ENCODE peak calls at places on chromosomes 4 and X, in seven cellular contexts. One of them, this sample, is unnamed.

GRCh38 chr4:119736559-119736958 is 108.0 kb upstream of the PDE5A start:
- DNase-seq in AG04450: no peak
- DNase-seq in mesenchymal stem cell: no peak
- DNase-seq in right lobe of liver: no peak
- DNase-seq in ovary: no peak
- DNase-seq in breast epithelium: no peak
- DNase-seq in cardiac muscle cell: no peak
- DNase-seq in this sample: no peak

GRCh38 chr4:24774452-24774851 is 20.9 kb upstream of the SOD3 start:
- DNase-seq in AG04450: no peak
- DNase-seq in mesenchymal stem cell: no peak
- DNase-seq in right lobe of liver: no peak
- DNase-seq in ovary: no peak
- DNase-seq in breast epithelium: no peak
- DNase-seq in cardiac muscle cell: no peak
- DNase-seq in this sample: peak; percentile 20

GRCh38 chr4:40908702-40909362 is 159.1 kb downstream of the NSUN7 start:
- DNase-seq in AG04450: peak; percentile 44
- DNase-seq in mesenchymal stem cell: peak; percentile 81
- DNase-seq in right lobe of liver: peak; percentile 62
- DNase-seq in ovary: peak; percentile 67
- DNase-seq in breast epithelium: no peak
- DNase-seq in cardiac muscle cell: peak; percentile 85
- DNase-seq in this sample: peak; percentile 22

GRCh38 chr4:74319506-74319905 is 11.2 kb downstream of the EPGN start:
- DNase-seq in AG04450: no peak
- DNase-seq in mesenchymal stem cell: no peak
- DNase-seq in right lobe of liver: no peak
- DNase-seq in ovary: no peak
- DNase-seq in breast epithelium: no peak
- DNase-seq in cardiac muscle cell: no peak
- DNase-seq in this sample: no peak

GRCh38 chr4:159979953-159980352 is 877.1 kb downstream of the RAPGEF2 start:
- DNase-seq in AG04450: no peak
- DNase-seq in mesenchymal stem cell: no peak
- DNase-seq in right lobe of liver: no peak
- DNase-seq in ovary: no peak
- DNase-seq in breast epithelium: no peak
- DNase-seq in cardiac muscle cell: no peak
- DNase-seq in this sample: no peak

GRCh38 chrX:105820247-105820646 is 2.1 kb upstream of the NRK start:
- DNase-seq in AG04450: no peak
- DNase-seq in mesenchymal stem cell: no peak
- DNase-seq in right lobe of liver: no peak
- DNase-seq in ovary: no peak
- DNase-seq in breast epithelium: no peak
- DNase-seq in cardiac muscle cell: no peak
- DNase-seq in this sample: no peak

GRCh38 chr4:1200425-1201035 is 28.1 kb upstream of the SPON2 start:
- DNase-seq in AG04450: peak; percentile 87
- DNase-seq in mesenchymal stem cell: peak; percentile 97
- DNase-seq in right lobe of liver: peak; percentile 48
- DNase-seq in ovary: peak; percentile 86
- DNase-seq in breast epithelium: no peak
- DNase-seq in cardiac muscle cell: peak; percentile 91
- DNase-seq in this sample: no peak

GRCh38 chr4:1399508-1400190 is 6.6 kb downstream of the NKX1-1 start:
- DNase-seq in AG04450: no peak
- DNase-seq in mesenchymal stem cell: no peak
- DNase-seq in right lobe of liver: no peak
- DNase-seq in ovary: no peak
- DNase-seq in breast epithelium: peak; percentile 31
- DNase-seq in cardiac muscle cell: no peak
- DNase-seq in this sample: no peak

GRCh38 chr4:140426610-140427103 is 791 bp downstream of the CLGN start:
- DNase-seq in AG04450: no peak
- DNase-seq in mesenchymal stem cell: no peak
- DNase-seq in right lobe of liver: no peak
- DNase-seq in ovary: no peak
- DNase-seq in breast epithelium: no peak
- DNase-seq in cardiac muscle cell: peak; percentile 3
- DNase-seq in this sample: no peak

GRCh38 chrX:136865270-136866168 is 15.0 kb downstream of the RBMX start:
- DNase-seq in AG04450: no peak
- DNase-seq in mesenchymal stem cell: no peak
- DNase-seq in right lobe of liver: no peak
- DNase-seq in ovary: no peak
- DNase-seq in breast epithelium: no peak
- DNase-seq in cardiac muscle cell: no peak
- DNase-seq in this sample: no peak

GRCh38 chr4:141524116-141524515 is 112.3 kb upstream of the IL15 start:
- DNase-seq in AG04450: no peak
- DNase-seq in mesenchymal stem cell: peak; percentile 28
- DNase-seq in right lobe of liver: no peak
- DNase-seq in ovary: no peak
- DNase-seq in breast epithelium: no peak
- DNase-seq in cardiac muscle cell: peak; percentile 8
- DNase-seq in this sample: no peak

GRCh38 chr4:53601251-53601764 is 10.0 kb upstream of the LNX1 start:
- DNase-seq in AG04450: no peak
- DNase-seq in mesenchymal stem cell: no peak
- DNase-seq in right lobe of liver: peak; percentile 52
- DNase-seq in ovary: peak; percentile 31
- DNase-seq in breast epithelium: peak; percentile 65
- DNase-seq in cardiac muscle cell: peak; percentile 29
- DNase-seq in this sample: no peak

GRCh38 chr4:27616166-27616565 is 755.5 kb downstream of the STIM2 start:
- DNase-seq in AG04450: no peak
- DNase-seq in mesenchymal stem cell: no peak
- DNase-seq in right lobe of liver: no peak
- DNase-seq in ovary: no peak
- DNase-seq in breast epithelium: no peak
- DNase-seq in cardiac muscle cell: no peak
- DNase-seq in this sample: no peak

GRCh38 chrX:99413317-99413716 is 996.8 kb downstream of the PCDH19 start:
- DNase-seq in AG04450: no peak
- DNase-seq in mesenchymal stem cell: no peak
- DNase-seq in right lobe of liver: no peak
- DNase-seq in ovary: no peak
- DNase-seq in breast epithelium: no peak
- DNase-seq in cardiac muscle cell: no peak
- DNase-seq in this sample: no peak

GRCh38 chrX:56281789-56282188 is 49.6 kb downstream of the KLF8 start:
- DNase-seq in AG04450: no peak
- DNase-seq in mesenchymal stem cell: peak; percentile 8
- DNase-seq in right lobe of liver: no peak
- DNase-seq in ovary: no peak
- DNase-seq in breast epithelium: no peak
- DNase-seq in cardiac muscle cell: peak; percentile 36
- DNase-seq in this sample: no peak

GRCh38 chrX:32480019-32480418 is 731.3 kb downstream of the DMD start:
- DNase-seq in AG04450: no peak
- DNase-seq in mesenchymal stem cell: peak; percentile 2
- DNase-seq in right lobe of liver: no peak
- DNase-seq in ovary: no peak
- DNase-seq in breast epithelium: no peak
- DNase-seq in cardiac muscle cell: no peak
- DNase-seq in this sample: no peak

GRCh38 chrX:15158736-15159406 is 111.0 kb downstream of the ASB9 start:
- DNase-seq in AG04450: no peak
- DNase-seq in mesenchymal stem cell: no peak
- DNase-seq in right lobe of liver: no peak
- DNase-seq in ovary: no peak
- DNase-seq in breast epithelium: no peak
- DNase-seq in cardiac muscle cell: no peak
- DNase-seq in this sample: peak; percentile 22

GRCh38 chrX:18789916-18790315 is 82.5 kb downstream of the PPEF1 start:
- DNase-seq in AG04450: no peak
- DNase-seq in mesenchymal stem cell: no peak
- DNase-seq in right lobe of liver: no peak
- DNase-seq in ovary: no peak
- DNase-seq in breast epithelium: no peak
- DNase-seq in cardiac muscle cell: no peak
- DNase-seq in this sample: no peak

GRCh38 chr4:6383019-6383404 is 89.4 kb downstream of the PPP2R2C start:
- DNase-seq in AG04450: no peak
- DNase-seq in mesenchymal stem cell: no peak
- DNase-seq in right lobe of liver: no peak
- DNase-seq in ovary: no peak
- DNase-seq in breast epithelium: peak; percentile 30
- DNase-seq in cardiac muscle cell: no peak
- DNase-seq in this sample: no peak

GRCh38 chrX:66200855-66201795 is 37.1 kb downstream of the HEPH start:
- DNase-seq in AG04450: no peak
- DNase-seq in mesenchymal stem cell: peak; percentile 7
- DNase-seq in right lobe of liver: no peak
- DNase-seq in ovary: no peak
- DNase-seq in breast epithelium: no peak
- DNase-seq in cardiac muscle cell: peak; percentile 33
- DNase-seq in this sample: no peak

GRCh38 chr4:80362578-80363181 is 27.1 kb downstream of the CFAP299 start:
- DNase-seq in AG04450: no peak
- DNase-seq in mesenchymal stem cell: peak; percentile 35
- DNase-seq in right lobe of liver: no peak
- DNase-seq in ovary: peak; percentile 27
- DNase-seq in breast epithelium: no peak
- DNase-seq in cardiac muscle cell: peak; percentile 59
- DNase-seq in this sample: no peak

GRCh38 chr4:155179216-155179615 is 29.2 kb upstream of the NPY2R start:
- DNase-seq in AG04450: no peak
- DNase-seq in mesenchymal stem cell: no peak
- DNase-seq in right lobe of liver: no peak
- DNase-seq in ovary: no peak
- DNase-seq in breast epithelium: no peak
- DNase-seq in cardiac muscle cell: peak; percentile 97
- DNase-seq in this sample: peak; percentile 27

GRCh38 chr4:152929888-152930287 is 6.2 kb upstream of the FHDC1 start:
- DNase-seq in AG04450: no peak
- DNase-seq in mesenchymal stem cell: no peak
- DNase-seq in right lobe of liver: no peak
- DNase-seq in ovary: no peak
- DNase-seq in breast epithelium: no peak
- DNase-seq in cardiac muscle cell: no peak
- DNase-seq in this sample: no peak

GRCh38 chrX:107766470-107767140 is 9.0 kb downstream of the TSC22D3 start:
- DNase-seq in AG04450: no peak
- DNase-seq in mesenchymal stem cell: peak; percentile 38
- DNase-seq in right lobe of liver: no peak
- DNase-seq in ovary: peak; percentile 81
- DNase-seq in breast epithelium: no peak
- DNase-seq in cardiac muscle cell: peak; percentile 80
- DNase-seq in this sample: no peak

GRCh38 chrX:20989361-20989760 is 384.9 kb upstream of the CNKSR2 start:
- DNase-seq in AG04450: no peak
- DNase-seq in mesenchymal stem cell: no peak
- DNase-seq in right lobe of liver: no peak
- DNase-seq in ovary: no peak
- DNase-seq in breast epithelium: no peak
- DNase-seq in cardiac muscle cell: peak; percentile 0
- DNase-seq in this sample: no peak

GRCh38 chrX:530726-531610 is 99.6 kb upstream of the SHOX start:
- DNase-seq in AG04450: no peak
- DNase-seq in mesenchymal stem cell: no peak
- DNase-seq in right lobe of liver: no peak
- DNase-seq in ovary: no peak
- DNase-seq in breast epithelium: no peak
- DNase-seq in cardiac muscle cell: no peak
- DNase-seq in this sample: no peak
- H3K27ac ChIP-seq in AG04450: no peak overlapping the region
- H3K27ac ChIP-seq in mesenchymal stem cell: no peak overlapping the region
- H3K27ac ChIP-seq in right lobe of liver: no peak overlapping the region
- H3K27ac ChIP-seq in ovary: no peak overlapping the region
- H3K27ac ChIP-seq in breast epithelium: no peak overlapping the region
- H3K27ac ChIP-seq in cardiac muscle cell: no peak overlapping the region
- H3K27ac ChIP-seq in this sample: no peak overlapping the region

GRCh38 chr4:183905081-183905592 is at the start of gene STOX2:
- DNase-seq in AG04450: no peak
- DNase-seq in mesenchymal stem cell: peak; percentile 71
- DNase-seq in right lobe of liver: peak; percentile 94
- DNase-seq in ovary: peak; percentile 68
- DNase-seq in breast epithelium: peak; percentile 60
- DNase-seq in cardiac muscle cell: peak; percentile 64
- DNase-seq in this sample: no peak
- H3K27ac ChIP-seq in AG04450: no peak within 1 kb of the TSS
- H3K27ac ChIP-seq in mesenchymal stem cell: no peak within 1 kb of the TSS
- H3K27ac ChIP-seq in right lobe of liver: peak within 1 kb of the TSS; percentile 69
- H3K27ac ChIP-seq in ovary: peak within 1 kb of the TSS; percentile 66
- H3K27ac ChIP-seq in breast epithelium: peak within 1 kb of the TSS; percentile 5
- H3K27ac ChIP-seq in cardiac muscle cell: peak within 1 kb of the TSS; percentile 78
- H3K27ac ChIP-seq in this sample: no peak within 1 kb of the TSS

DNA sequence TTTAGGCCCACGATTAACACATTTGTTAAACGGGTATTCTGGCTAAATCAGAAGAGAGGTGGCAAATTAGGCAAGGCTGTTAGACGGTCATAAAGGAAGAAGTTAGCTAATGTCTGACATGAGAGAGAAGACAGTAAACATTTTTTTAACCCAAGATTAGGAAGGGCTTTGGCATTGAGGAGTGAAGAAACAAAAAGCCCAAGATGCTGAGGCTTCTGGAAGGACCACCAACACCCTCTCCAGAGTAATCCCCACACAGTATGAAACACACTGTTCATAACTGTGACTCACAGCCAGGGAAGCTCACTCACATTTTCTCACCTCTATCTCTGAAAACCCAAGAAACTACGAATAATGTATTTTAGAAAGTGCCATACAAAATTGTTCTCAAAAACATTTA is 127.6 kb downstream of the AMELX start:
- DNase-seq in AG04450: no peak
- DNase-seq in mesenchymal stem cell: no peak
- DNase-seq in right lobe of liver: no peak
- DNase-seq in ovary: no peak
- DNase-seq in breast epithelium: no peak
- DNase-seq in cardiac muscle cell: no peak
- DNase-seq in this sample: no peak
- H3K27ac ChIP-seq in AG04450: no peak overlapping the region
- H3K27ac ChIP-seq in mesenchymal stem cell: no peak overlapping the region
- H3K27ac ChIP-seq in right lobe of liver: no peak overlapping the region
- H3K27ac ChIP-seq in ovary: no peak overlapping the region
- H3K27ac ChIP-seq in breast epithelium: no peak overlapping the region
- H3K27ac ChIP-seq in cardiac muscle cell: no peak overlapping the region
- H3K27ac ChIP-seq in this sample: no peak overlapping the region

DNA sequence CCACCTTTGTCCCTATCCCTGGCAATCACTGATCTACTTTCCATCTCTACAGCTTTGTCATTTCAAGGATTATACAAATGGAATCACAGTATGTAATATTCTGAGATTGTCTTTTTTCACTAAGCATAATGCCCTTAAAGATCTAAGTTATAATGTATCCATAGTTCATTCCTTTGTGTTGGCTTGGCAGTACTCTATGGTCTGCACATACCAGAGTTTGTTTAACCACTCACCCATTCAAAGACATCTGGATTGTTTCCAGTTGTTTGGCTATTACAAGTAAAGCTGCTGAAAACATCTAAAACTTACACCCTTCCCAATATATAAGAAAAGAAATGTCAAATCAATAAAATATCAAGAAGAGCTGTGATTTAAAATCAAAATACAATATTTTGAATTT is 26.0 kb upstream of the AWAT1 start:
- DNase-seq in AG04450: no peak
- DNase-seq in mesenchymal stem cell: no peak
- DNase-seq in right lobe of liver: no peak
- DNase-seq in ovary: no peak
- DNase-seq in breast epithelium: no peak
- DNase-seq in cardiac muscle cell: peak; percentile 21
- DNase-seq in this sample: no peak
- H3K27ac ChIP-seq in AG04450: no peak overlapping the region
- H3K27ac ChIP-seq in mesenchymal stem cell: no peak overlapping the region
- H3K27ac ChIP-seq in right lobe of liver: no peak overlapping the region
- H3K27ac ChIP-seq in ovary: no peak overlapping the region
- H3K27ac ChIP-seq in breast epithelium: no peak overlapping the region
- H3K27ac ChIP-seq in cardiac muscle cell: no peak overlapping the region
- H3K27ac ChIP-seq in this sample: no peak overlapping the region

GRCh38 chr4:176579233-176579632 is 213.5 kb downstream of the VEGFC start:
- DNase-seq in AG04450: no peak
- DNase-seq in mesenchymal stem cell: peak; percentile 83
- DNase-seq in right lobe of liver: no peak
- DNase-seq in ovary: no peak
- DNase-seq in breast epithelium: no peak
- DNase-seq in cardiac muscle cell: no peak
- DNase-seq in this sample: no peak
- H3K27ac ChIP-seq in AG04450: no peak overlapping the region
- H3K27ac ChIP-seq in mesenchymal stem cell: no peak overlapping the region
- H3K27ac ChIP-seq in right lobe of liver: no peak overlapping the region
- H3K27ac ChIP-seq in ovary: no peak overlapping the region
- H3K27ac ChIP-seq in breast epithelium: no peak overlapping the region
- H3K27ac ChIP-seq in cardiac muscle cell: no peak overlapping the region
- H3K27ac ChIP-seq in this sample: no peak overlapping the region